ENCODE peak calls at places on chromosomes 1 and 21, in seven cellular contexts. C is Kasumi-1, S is dorsolateral prefrontal cortex, L is NCI-H1417, O is pancreas, T is OCI-M1, Z is neural crest cell. D is an unnamed sample.

GRCh38 chr1:12422488-12422887 is 192.7 kb downstream of the VPS13D start:
- DNase-seq in O (no peak), Z (no peak), C (no peak), S (no peak), L (no peak), T (peak; percentile 37), D (no peak)

GRCh38 chr1:201088901-201089525 is 23.2 kb downstream of the CACNA1S start:
- DNase-seq in O (no peak), T (no peak), S (no peak), L (no peak), Z (no peak), C (no peak), D (no peak)

GRCh38 chr1:63322944-63323865 is 838 bp downstream of the FOXD3 start:
- DNase-seq in Z (peak; percentile 46), O (no peak), T (no peak), L (peak; percentile 88), C (no peak), S (no peak), D (no peak)

GRCh38 chr21:42411891-42412635 is 8.4 kb downstream of the UBASH3A start:
- DNase-seq in O (no peak), Z (no peak), S (no peak), L (no peak), C (no peak), T (no peak), D (no peak)

GRCh38 chr21:34617753-34618339 is 2.9 kb upstream of the RCAN1 start:
- DNase-seq in O (no peak), L (no peak), T (no peak), C (peak; percentile 46), Z (no peak), S (no peak), D (no peak)

GRCh38 chr21:34091032-34091431 is 17.7 kb downstream of the MRPS6 start:
- DNase-seq in Z (no peak), C (no peak), L (no peak), S (no peak), O (no peak), T (no peak), D (no peak)

GRCh38 chr21:29586696-29587095 is 288.0 kb downstream of the BACH1 start:
- DNase-seq in L (no peak), S (no peak), T (no peak), O (no peak), C (no peak), Z (no peak), D (no peak)

GRCh38 chr21:42609806-42610205 is 43.6 kb upstream of the PDE9A start:
- DNase-seq in L (no peak), T (peak; percentile 48), O (no peak), S (no peak), C (no peak), Z (no peak), D (no peak)

GRCh38 chr1:48726557-48726956 is 50.1 kb downstream of the BEND5 start:
- DNase-seq in T (no peak), S (no peak), O (no peak), Z (no peak), L (no peak), C (no peak), D (no peak)

GRCh38 chr1:5371270-5371669 is 621.0 kb downstream of the NPHP4 start:
- DNase-seq in T (no peak), C (no peak), O (no peak), Z (no peak), L (no peak), S (no peak), D (no peak)

GRCh38 chr1:222048030-222048632 is 306.2 kb upstream of the DUSP10 start:
- DNase-seq in Z (no peak), L (no peak), C (peak; percentile 77), T (peak; percentile 44), O (no peak), S (no peak), D (no peak)

GRCh38 chr1:225824522-225824921 is 14.6 kb downstream of the EPHX1 start:
- DNase-seq in T (no peak), C (no peak), O (no peak), L (peak; percentile 88), S (no peak), Z (no peak), D (no peak)

GRCh38 chr1:157820299-157820698 is 379 bp upstream of the FCRL1 start:
- DNase-seq in S (no peak), C (no peak), O (no peak), Z (no peak), L (no peak), T (no peak), D (no peak)

GRCh38 chr1:203527013-203527412 is 33.1 kb downstream of the OPTC start:
- DNase-seq in T (no peak), S (no peak), L (no peak), Z (no peak), C (no peak), O (no peak), D (no peak)

GRCh38 chr1:55141295-55141893 is 73.8 kb downstream of the USP24 start:
- DNase-seq in S (no peak), C (no peak), Z (no peak), T (no peak), O (no peak), L (no peak), D (no peak)

GRCh38 chr1:222711319-222712252 is 705 bp downstream of the AIDA start:
- DNase-seq in Z (peak; percentile 29), O (peak; percentile 39), C (peak; percentile 73), L (peak; percentile 85), S (peak; percentile 46), T (peak; percentile 89), D (peak; percentile 41)

GRCh38 chr1:208029381-208030319 is 118.7 kb upstream of the CD34 start:
- DNase-seq in L (no peak), S (no peak), Z (no peak), O (no peak), T (no peak), C (no peak), D (no peak)

GRCh38 chr1:111535256-111536191 is 32.1 kb upstream of the ADORA3 start:
- DNase-seq in O (no peak), L (no peak), S (no peak), C (no peak), Z (peak; percentile 14), T (no peak), D (no peak)

GRCh38 chr1:8211620-8212442 is 106.1 kb upstream of the SLC45A1 start:
- DNase-seq in S (no peak), T (peak; percentile 67), C (peak; percentile 21), O (no peak), L (no peak), Z (no peak), D (no peak)

GRCh38 chr1:245437401-245437800 is 282.6 kb downstream of the KIF26B start:
- DNase-seq in L (no peak), Z (no peak), C (no peak), O (no peak), S (no peak), T (no peak), D (no peak)

GRCh38 chr1:119782541-119783338 is 14.0 kb upstream of the HMGCS2 start:
- DNase-seq in C (no peak), O (no peak), L (peak; percentile 18), S (no peak), T (no peak), Z (no peak), D (no peak)

GRCh38 chr1:169103443-169103842 is 3.0 kb upstream of the ATP1B1 start:
- DNase-seq in L (no peak), T (no peak), O (peak; percentile 78), Z (no peak), S (no peak), C (no peak), D (no peak)

GRCh38 chr21:42763578-42764442 is 110.4 kb downstream of the PDE9A start:
- DNase-seq in L (no peak), Z (no peak), C (peak; percentile 13), O (no peak), T (peak; percentile 76), S (no peak), D (no peak)

GRCh38 chr1:56797079-56797685 is 22.0 kb downstream of the FYB2 start:
- DNase-seq in L (no peak), Z (no peak), C (no peak), T (no peak), S (no peak), O (no peak), D (no peak)

GRCh38 chr1:214429951-214430742 is 121.3 kb downstream of the PTPN14 start:
- DNase-seq in T (no peak), C (no peak), S (no peak), L (no peak), Z (no peak), O (no peak), D (no peak)

GRCh38 chr1:247111259-247111635 is 7.1 kb upstream of the ZNF669 start:
- DNase-seq in L (peak; percentile 39), O (no peak), Z (no peak), S (no peak), T (no peak), C (no peak), D (no peak)

GRCh38 chr1:43293896-43294760 is 6.7 kb upstream of the TIE1 start:
- DNase-seq in L (no peak), C (no peak), T (no peak), O (no peak), S (no peak), Z (no peak), D (no peak)

GRCh38 chr1:199173356-199173755 is 534.5 kb downstream of the PTPRC start:
- DNase-seq in L (no peak), C (peak; percentile 11), Z (no peak), S (no peak), O (no peak), T (peak; percentile 90), D (no peak)

GRCh38 chr1:42420145-42420544 is 35.7 kb downstream of the ZMYND12 start:
- DNase-seq in C (no peak), L (no peak), T (no peak), S (no peak), O (no peak), Z (no peak), D (no peak)

D was measured in effector CD8-positive, alpha-beta T cell.